ENCODE peak calls at places on chromosomes 1 and 21, in five cellular contexts. Q is stimulated activated CD8-positive, alpha-beta memory T cell treated with anti-CD3 and anti-CD28 coated beads, Interleukin-7, amount 100 ng/mL, for 24 hours; S is GM06990; J is retinal pigment epithelial cell; A is CD4-positive, alpha-beta T cell. H is an unnamed sample.

GRCh38 chr1:76294470-76295194 is 220.1 kb downstream of the ST6GALNAC3 start:
- DNase-seq in Q (no peak), S (peak; percentile 55), J (no peak), A (no peak), H (no peak)

GRCh38 chr21:42440187-42440792 is 36.6 kb downstream of the UBASH3A start:
- DNase-seq in Q (no peak), S (peak; percentile 67), J (no peak), A (no peak), H (no peak)

GRCh38 chr1:11858968-11859871 is 475 bp upstream of the NPPB start:
- DNase-seq in Q (peak; percentile 49), S (peak; percentile 73), J (no peak), A (peak; percentile 51), H (no peak)

GRCh38 chr1:78688701-78689100 is 39.1 kb downstream of the IFI44 start:
- DNase-seq in Q (no peak), S (no peak), J (no peak), A (no peak), H (no peak)

GRCh38 chr1:239606850-239607400 is 220.6 kb downstream of the CHRM3 start:
- DNase-seq in Q (no peak), S (no peak), J (no peak), A (no peak), H (no peak)

GRCh38 chr1:209880051-209880450 is 52.3 kb downstream of the UTP25 start:
- DNase-seq in Q (no peak), S (no peak), J (no peak), A (no peak), H (no peak)

GRCh38 chr1:219812491-219813221 is 115.7 kb downstream of the SLC30A10 start:
- DNase-seq in Q (no peak), S (no peak), J (peak; percentile 77), A (no peak), H (no peak)

GRCh38 chr1:71047635-71048607 is at the start of gene PTGER3:
- DNase-seq in Q (peak; percentile 17), S (peak; percentile 20), J (no peak), A (no peak), H (no peak)

GRCh38 chr1:175591083-175591743 is 152.2 kb downstream of the TNR start:
- DNase-seq in Q (no peak), S (no peak), J (no peak), A (no peak), H (no peak)

GRCh38 chr1:68101829-68102228 is 51.4 kb upstream of the DIRAS3 start:
- DNase-seq in Q (no peak), S (no peak), J (no peak), A (no peak), H (no peak)

GRCh38 chr1:149993181-149993580 is 17.3 kb downstream of the OTUD7B start:
- DNase-seq in Q (no peak), S (no peak), J (no peak), A (no peak), H (no peak)

GRCh38 chr1:11053758-11054137 is 6.1 kb downstream of the SRM start:
- DNase-seq in Q (no peak), S (no peak), J (no peak), A (no peak), H (no peak)

GRCh38 chr21:42542196-42542595 is 28.5 kb downstream of the SLC37A1 start:
- DNase-seq in Q (no peak), S (no peak), J (no peak), A (no peak), H (no peak)